ENCODE peak calls at places on chromosomes 1 and 21, in four cellular contexts. One of them, this sample, is unnamed.

GRCh38 chr1:228500143-228500736 is 13.1 kb downstream of the RNF187 start:
- DNase-seq in heart left ventricle: no peak
- DNase-seq in cardiac muscle cell: no peak
- DNase-seq in activated CD8-positive, alpha-beta T cell treated with anti-CD3 and anti-CD28 coated beads for 36 hours: no peak
- DNase-seq in this sample: no peak

GRCh38 chr1:167082511-167083027 is 7.6 kb downstream of the GPA33 start:
- DNase-seq in activated CD8-positive, alpha-beta T cell treated with anti-CD3 and anti-CD28 coated beads for 36 hours: no peak
- DNase-seq in cardiac muscle cell: no peak
- DNase-seq in heart left ventricle: no peak
- DNase-seq in this sample: no peak

GRCh38 chr1:76958808-76959207 is 91.5 kb downstream of the ST6GALNAC5 start:
- DNase-seq in activated CD8-positive, alpha-beta T cell treated with anti-CD3 and anti-CD28 coated beads for 36 hours: no peak
- DNase-seq in heart left ventricle: no peak
- DNase-seq in cardiac muscle cell: no peak
- DNase-seq in this sample: no peak

GRCh38 chr1:165645654-165646366 is 14.8 kb downstream of the MGST3 start:
- DNase-seq in cardiac muscle cell: no peak
- DNase-seq in activated CD8-positive, alpha-beta T cell treated with anti-CD3 and anti-CD28 coated beads for 36 hours: no peak
- DNase-seq in heart left ventricle: peak
- DNase-seq in this sample: no peak

GRCh38 chr1:214429951-214430742 is 121.3 kb downstream of the PTPN14 start:
- DNase-seq in cardiac muscle cell: peak
- DNase-seq in heart left ventricle: no peak
- DNase-seq in activated CD8-positive, alpha-beta T cell treated with anti-CD3 and anti-CD28 coated beads for 36 hours: no peak
- DNase-seq in this sample: no peak

GRCh38 chr1:34188418-34188817 is 11.7 kb downstream of the C1orf94 start:
- DNase-seq in activated CD8-positive, alpha-beta T cell treated with anti-CD3 and anti-CD28 coated beads for 36 hours: no peak
- DNase-seq in cardiac muscle cell: no peak
- DNase-seq in heart left ventricle: no peak
- DNase-seq in this sample: no peak

GRCh38 chr1:100881687-100882086 is 13.0 kb downstream of the EXTL2 start:
- DNase-seq in cardiac muscle cell: no peak
- DNase-seq in activated CD8-positive, alpha-beta T cell treated with anti-CD3 and anti-CD28 coated beads for 36 hours: no peak
- DNase-seq in heart left ventricle: no peak
- DNase-seq in this sample: no peak

GRCh38 chr1:57146100-57146499 is 180.3 kb upstream of the C8B start:
- DNase-seq in cardiac muscle cell: no peak
- DNase-seq in activated CD8-positive, alpha-beta T cell treated with anti-CD3 and anti-CD28 coated beads for 36 hours: no peak
- DNase-seq in heart left ventricle: no peak
- DNase-seq in this sample: no peak

GRCh38 chr21:19400223-19400770 is 996.7 kb upstream of the TMPRSS15 start:
- DNase-seq in heart left ventricle: no peak
- DNase-seq in activated CD8-positive, alpha-beta T cell treated with anti-CD3 and anti-CD28 coated beads for 36 hours: no peak
- DNase-seq in cardiac muscle cell: no peak
- DNase-seq in this sample: no peak

GRCh38 chr1:17662296-17662695 is 92.8 kb upstream of the ACTL8 start:
- DNase-seq in cardiac muscle cell: no peak
- DNase-seq in heart left ventricle: no peak
- DNase-seq in activated CD8-positive, alpha-beta T cell treated with anti-CD3 and anti-CD28 coated beads for 36 hours: no peak
- DNase-seq in this sample: no peak

GRCh38 chr1:35807614-35808375 is at the start of gene AGO4:
- DNase-seq in activated CD8-positive, alpha-beta T cell treated with anti-CD3 and anti-CD28 coated beads for 36 hours: peak
- DNase-seq in cardiac muscle cell: peak
- DNase-seq in heart left ventricle: peak
- DNase-seq in this sample: peak

GRCh38 chr1:65688848-65689247 is 103.8 kb upstream of the PDE4B start:
- DNase-seq in heart left ventricle: no peak
- DNase-seq in cardiac muscle cell: peak
- DNase-seq in activated CD8-positive, alpha-beta T cell treated with anti-CD3 and anti-CD28 coated beads for 36 hours: no peak
- DNase-seq in this sample: no peak

GRCh38 chr1:8203056-8203455 is 114.9 kb upstream of the SLC45A1 start:
- DNase-seq in heart left ventricle: no peak
- DNase-seq in activated CD8-positive, alpha-beta T cell treated with anti-CD3 and anti-CD28 coated beads for 36 hours: no peak
- DNase-seq in cardiac muscle cell: no peak
- DNase-seq in this sample: no peak

GRCh38 chr1:203996126-203996525 is 76.8 kb upstream of the SOX13 start:
- DNase-seq in cardiac muscle cell: peak
- DNase-seq in heart left ventricle: no peak
- DNase-seq in activated CD8-positive, alpha-beta T cell treated with anti-CD3 and anti-CD28 coated beads for 36 hours: no peak
- DNase-seq in this sample: no peak

GRCh38 chr1:50970508-50970885 is 452 bp downstream of the CDKN2C start:
- DNase-seq in cardiac muscle cell: no peak
- DNase-seq in heart left ventricle: no peak
- DNase-seq in activated CD8-positive, alpha-beta T cell treated with anti-CD3 and anti-CD28 coated beads for 36 hours: no peak
- DNase-seq in this sample: no peak

GRCh38 chr1:55056632-55056992 is 17.3 kb downstream of the PCSK9 start:
- DNase-seq in activated CD8-positive, alpha-beta T cell treated with anti-CD3 and anti-CD28 coated beads for 36 hours: no peak
- DNase-seq in heart left ventricle: no peak
- DNase-seq in cardiac muscle cell: no peak
- DNase-seq in this sample: no peak

GRCh38 chr1:93705897-93706500 is 24.4 kb upstream of the BCAR3 start:
- DNase-seq in activated CD8-positive, alpha-beta T cell treated with anti-CD3 and anti-CD28 coated beads for 36 hours: no peak
- DNase-seq in heart left ventricle: no peak
- DNase-seq in cardiac muscle cell: no peak
- DNase-seq in this sample: no peak

GRCh38 chr21:27126140-27126539 is 159.3 kb upstream of the ADAMTS5 start:
- DNase-seq in cardiac muscle cell: no peak
- DNase-seq in heart left ventricle: no peak
- DNase-seq in activated CD8-positive, alpha-beta T cell treated with anti-CD3 and anti-CD28 coated beads for 36 hours: no peak
- DNase-seq in this sample: no peak

GRCh38 chr1:153527023-153527724 is 8.6 kb downstream of the S100A6 start:
- DNase-seq in heart left ventricle: no peak
- DNase-seq in activated CD8-positive, alpha-beta T cell treated with anti-CD3 and anti-CD28 coated beads for 36 hours: no peak
- DNase-seq in cardiac muscle cell: no peak
- DNase-seq in this sample: no peak

GRCh38 chr1:165424454-165425283 is 20.3 kb downstream of the RXRG start:
- DNase-seq in heart left ventricle: peak
- DNase-seq in activated CD8-positive, alpha-beta T cell treated with anti-CD3 and anti-CD28 coated beads for 36 hours: no peak
- DNase-seq in cardiac muscle cell: peak
- DNase-seq in this sample: peak

GRCh38 chr21:45365608-45366241 is 39.2 kb upstream of the COL18A1 start:
- DNase-seq in heart left ventricle: no peak
- DNase-seq in activated CD8-positive, alpha-beta T cell treated with anti-CD3 and anti-CD28 coated beads for 36 hours: no peak
- DNase-seq in cardiac muscle cell: peak
- DNase-seq in this sample: peak

GRCh38 chr21:46226920-46227599 is 1.5 kb downstream of the LSS start:
- DNase-seq in activated CD8-positive, alpha-beta T cell treated with anti-CD3 and anti-CD28 coated beads for 36 hours: no peak
- DNase-seq in heart left ventricle: no peak
- DNase-seq in cardiac muscle cell: peak
- DNase-seq in this sample: no peak

GRCh38 chr1:203673550-203674411 is 47.1 kb downstream of the ATP2B4 start:
- DNase-seq in activated CD8-positive, alpha-beta T cell treated with anti-CD3 and anti-CD28 coated beads for 36 hours: peak
- DNase-seq in heart left ventricle: peak
- DNase-seq in cardiac muscle cell: peak
- DNase-seq in this sample: peak

GRCh38 chr21:33976082-33976979 is 60.7 kb upstream of the ATP5PO start:
- DNase-seq in cardiac muscle cell: peak
- DNase-seq in heart left ventricle: peak
- DNase-seq in activated CD8-positive, alpha-beta T cell treated with anti-CD3 and anti-CD28 coated beads for 36 hours: peak
- DNase-seq in this sample: peak

GRCh38 chr1:207962716-207963428 is 51.9 kb upstream of the CD34 start:
- DNase-seq in cardiac muscle cell: peak
- DNase-seq in activated CD8-positive, alpha-beta T cell treated with anti-CD3 and anti-CD28 coated beads for 36 hours: peak
- DNase-seq in heart left ventricle: peak
- DNase-seq in this sample: peak

GRCh38 chr1:234772345-234773147 is 162.6 kb upstream of the IRF2BP2 start:
- DNase-seq in heart left ventricle: peak
- DNase-seq in activated CD8-positive, alpha-beta T cell treated with anti-CD3 and anti-CD28 coated beads for 36 hours: peak
- DNase-seq in cardiac muscle cell: peak
- DNase-seq in this sample: peak

GRCh38 chr1:67239738-67240137 is 67.9 kb upstream of the IL12RB2 start:
- DNase-seq in heart left ventricle: no peak
- DNase-seq in cardiac muscle cell: no peak
- DNase-seq in activated CD8-positive, alpha-beta T cell treated with anti-CD3 and anti-CD28 coated beads for 36 hours: no peak
- DNase-seq in this sample: no peak

GRCh38 chr1:67236277-67236676 is 70.0 kb downstream of the IL23R start:
- DNase-seq in cardiac muscle cell: no peak
- DNase-seq in activated CD8-positive, alpha-beta T cell treated with anti-CD3 and anti-CD28 coated beads for 36 hours: no peak
- DNase-seq in heart left ventricle: no peak
- DNase-seq in this sample: no peak

GRCh38 chr1:67242016-67242415 is 65.7 kb upstream of the IL12RB2 start:
- DNase-seq in activated CD8-positive, alpha-beta T cell treated with anti-CD3 and anti-CD28 coated beads for 36 hours: no peak
- DNase-seq in heart left ventricle: no peak
- DNase-seq in cardiac muscle cell: no peak
- DNase-seq in this sample: no peak

DNA sequence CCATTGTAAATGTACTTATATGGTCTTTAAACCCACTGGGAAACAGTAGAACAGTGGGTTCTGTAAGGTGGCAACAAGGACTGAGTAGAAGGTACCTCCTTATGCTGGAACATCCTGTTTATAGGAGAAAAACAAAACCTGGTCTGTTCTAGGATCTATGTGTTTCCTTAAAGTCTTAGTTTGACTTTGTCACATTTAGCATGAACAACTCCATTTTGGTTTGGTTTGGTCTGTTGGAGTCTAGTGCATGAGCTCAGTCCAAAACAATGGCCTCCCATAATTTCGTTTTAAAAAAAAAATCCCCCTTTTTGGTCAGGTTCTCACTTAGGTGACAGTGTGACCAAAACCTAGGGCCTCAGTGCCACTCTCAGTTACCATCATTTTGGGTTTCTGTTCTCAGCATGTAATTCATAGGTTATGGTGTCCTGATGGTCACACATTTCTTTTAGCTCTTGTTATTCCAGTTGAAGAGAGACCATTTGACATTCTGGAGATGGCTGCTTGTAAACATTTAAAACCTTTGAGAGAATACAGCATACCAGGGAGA is 66.4 kb upstream of the IL12RB2 start:
- DNase-seq in activated CD8-positive, alpha-beta T cell treated with anti-CD3 and anti-CD28 coated beads for 36 hours: peak
- DNase-seq in cardiac muscle cell: no peak
- DNase-seq in heart left ventricle: no peak
- DNase-seq in this sample: no peak
- TF ChIP-seq CTCF in activated CD8-positive, alpha-beta T cell treated with anti-CD3 and anti-CD28 coated beads for 36 hours: no peak
- TF ChIP-seq CTCF in cardiac muscle cell: no peak
- TF ChIP-seq CTCF in heart left ventricle: no peak
- TF ChIP-seq CTCF in this sample: no peak

DNA sequence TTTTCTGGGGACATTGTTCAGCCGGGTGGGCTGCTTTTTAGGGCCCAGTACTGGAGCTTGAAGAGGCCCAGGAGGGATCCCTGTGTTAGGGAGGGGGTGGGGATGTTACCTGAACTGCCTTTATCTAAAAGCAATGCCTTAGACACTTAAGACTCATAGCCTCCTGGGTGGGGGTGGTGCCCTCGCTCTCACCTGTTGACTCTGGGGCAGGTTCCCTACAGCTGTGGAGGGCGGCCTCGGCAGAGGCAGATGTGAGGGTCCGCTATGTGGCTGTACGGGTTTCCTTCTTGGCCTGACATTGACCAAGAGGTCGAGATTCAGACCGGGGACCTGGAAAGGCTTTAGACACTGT is 724 bp downstream of the INAVA start:
- DNase-seq in activated CD8-positive, alpha-beta T cell treated with anti-CD3 and anti-CD28 coated beads for 36 hours: no peak
- DNase-seq in cardiac muscle cell: no peak
- DNase-seq in heart left ventricle: no peak
- DNase-seq in this sample: no peak
- TF ChIP-seq CTCF in activated CD8-positive, alpha-beta T cell treated with anti-CD3 and anti-CD28 coated beads for 36 hours: no peak
- TF ChIP-seq CTCF in cardiac muscle cell: no peak
- TF ChIP-seq CTCF in heart left ventricle: no peak
- TF ChIP-seq CTCF in this sample: no peak

GRCh38 chr1:171740987-171741871 is 636 bp downstream of the VAMP4 start:
- DNase-seq in activated CD8-positive, alpha-beta T cell treated with anti-CD3 and anti-CD28 coated beads for 36 hours: peak
- DNase-seq in heart left ventricle: peak
- DNase-seq in cardiac muscle cell: peak
- DNase-seq in this sample: no peak
- TF ChIP-seq CTCF in activated CD8-positive, alpha-beta T cell treated with anti-CD3 and anti-CD28 coated beads for 36 hours: peak
- TF ChIP-seq CTCF in heart left ventricle: no peak
- TF ChIP-seq CTCF in cardiac muscle cell: peak
- TF ChIP-seq CTCF in this sample: peak

GRCh38 chr1:6444377-6444776 is 19.8 kb downstream of the ESPN start:
- DNase-seq in activated CD8-positive, alpha-beta T cell treated with anti-CD3 and anti-CD28 coated beads for 36 hours: no peak
- DNase-seq in heart left ventricle: no peak
- DNase-seq in cardiac muscle cell: no peak
- DNase-seq in this sample: no peak

GRCh38 chr1:6443339-6444115 is 19.0 kb downstream of the ESPN start:
- DNase-seq in activated CD8-positive, alpha-beta T cell treated with anti-CD3 and anti-CD28 coated beads for 36 hours: no peak
- DNase-seq in heart left ventricle: no peak
- DNase-seq in cardiac muscle cell: no peak
- DNase-seq in this sample: no peak

GRCh38 chr1:6441586-6441985 is 17.0 kb downstream of the ESPN start:
- DNase-seq in heart left ventricle: no peak
- DNase-seq in cardiac muscle cell: no peak
- DNase-seq in activated CD8-positive, alpha-beta T cell treated with anti-CD3 and anti-CD28 coated beads for 36 hours: no peak
- DNase-seq in this sample: no peak

GRCh38 chr1:6438047-6438525 is 13.5 kb downstream of the ESPN start:
- DNase-seq in heart left ventricle: peak
- DNase-seq in cardiac muscle cell: peak
- DNase-seq in activated CD8-positive, alpha-beta T cell treated with anti-CD3 and anti-CD28 coated beads for 36 hours: peak
- DNase-seq in this sample: peak

DNA sequence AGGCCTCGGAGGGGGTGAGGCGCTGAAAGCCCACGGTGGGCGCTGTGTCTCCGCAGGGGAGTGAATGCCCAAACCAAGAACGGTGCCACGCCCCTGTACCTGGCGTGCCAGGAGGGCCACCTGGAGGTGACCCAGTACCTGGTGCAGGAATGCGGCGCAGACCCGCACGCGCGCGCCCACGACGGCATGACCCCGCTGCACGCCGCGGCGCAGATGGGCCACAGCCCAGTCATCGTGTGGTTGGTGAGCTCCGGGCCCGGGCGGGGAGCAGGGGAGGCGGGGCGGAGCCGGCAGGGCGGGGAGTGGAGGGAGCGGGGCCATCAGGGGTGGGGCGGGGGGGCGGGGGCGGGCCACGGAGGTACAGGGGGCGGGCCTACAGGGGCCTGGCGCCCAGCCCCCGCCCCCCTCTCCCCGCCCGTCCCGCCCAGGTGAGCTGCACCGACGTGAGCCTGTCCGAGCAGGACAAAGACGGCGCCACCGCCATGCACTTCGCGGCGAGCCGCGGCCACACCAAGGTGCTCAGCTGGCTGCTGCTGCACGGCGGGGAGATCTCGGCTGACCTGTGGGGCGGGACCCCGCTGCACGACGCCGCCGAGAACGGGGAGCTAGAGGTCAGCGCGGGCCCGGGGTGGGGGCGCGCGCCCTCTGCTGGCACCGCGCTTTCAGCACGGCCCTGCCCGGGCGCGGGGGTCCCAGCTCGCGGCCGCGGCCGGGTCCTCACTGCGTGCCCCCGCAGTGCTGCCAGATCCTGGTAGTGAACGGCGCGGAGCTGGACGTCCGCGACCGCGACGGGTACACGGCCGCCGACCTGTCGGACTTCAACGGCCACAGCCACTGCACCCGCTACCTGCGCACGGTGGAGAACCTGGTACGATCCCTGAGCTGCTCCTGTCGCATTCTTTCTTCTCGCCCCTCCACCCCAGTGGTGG is 15.9 kb downstream of the ESPN start:
- DNase-seq in heart left ventricle: no peak
- DNase-seq in cardiac muscle cell: peak
- DNase-seq in activated CD8-positive, alpha-beta T cell treated with anti-CD3 and anti-CD28 coated beads for 36 hours: peak
- DNase-seq in this sample: no peak
- TF ChIP-seq CTCF in heart left ventricle: peak
- TF ChIP-seq CTCF in cardiac muscle cell: peak
- TF ChIP-seq CTCF in activated CD8-positive, alpha-beta T cell treated with anti-CD3 and anti-CD28 coated beads for 36 hours: peak
- TF ChIP-seq CTCF in this sample: peak